ENCODE peak calls at places on chromosomes 16 and 17, in six cellular contexts. R is GM12891, X is heart left ventricle, H is uterus, W is A549, D is stomach. O is an unnamed sample.

GRCh38 chr17:20952183-20952582 is 90.6 kb downstream of the USP22 start:
- DNase-seq in R (no peak), H (no peak), D (no peak), X (no peak), W (no peak), O (no peak)

GRCh38 chr17:69819316-69820087 is 255.5 kb upstream of the KCNJ16 start:
- DNase-seq in W (no peak), H (no peak), R (no peak), X (no peak), D (no peak), O (no peak)

GRCh38 chr16:2530629-2531318 is 434 bp downstream of the CEMP1 start:
- DNase-seq in R (no peak), H (peak), W (no peak), X (peak), D (no peak), O (no peak)

GRCh38 chr16:9469512-9469911 is 378.1 kb downstream of the HAPSTR1 start:
- DNase-seq in H (no peak), D (no peak), X (no peak), W (peak), R (no peak), O (no peak)

GRCh38 chr16:59634951-59635350 is 900.8 kb upstream of the GOT2 start:
- DNase-seq in D (no peak), R (no peak), X (no peak), H (no peak), W (no peak), O (no peak)

GRCh38 chr17:82633343-82633742 is 14.9 kb downstream of the WDR45B start:
- DNase-seq in D (no peak), H (no peak), X (no peak), W (no peak), R (no peak), O (no peak)

GRCh38 chr17:53191878-53192277 is 630.8 kb upstream of the KIF2B start:
- DNase-seq in R (no peak), X (no peak), H (no peak), D (no peak), W (no peak), O (no peak)

GRCh38 chr17:29124135-29124930 is 55.9 kb downstream of the MYO18A start:
- DNase-seq in X (no peak), D (peak), W (peak), H (peak), R (peak), O (peak)

GRCh38 chr17:8175795-8176196 is 384 bp downstream of the TMEM107 start:
- DNase-seq in X (no peak), H (no peak), D (no peak), W (peak), R (no peak), O (no peak)

GRCh38 chr17:53168413-53168812 is 654.3 kb upstream of the KIF2B start:
- DNase-seq in D (no peak), H (no peak), R (no peak), W (no peak), X (no peak), O (no peak)

GRCh38 chr16:22161999-22162657 is at the start of gene SDR42E2:
- DNase-seq in D (peak), R (no peak), H (no peak), X (no peak), W (no peak), O (no peak)

GRCh38 chr17:76038050-76038449 is 10.9 kb upstream of the EVPL start:
- DNase-seq in D (no peak), R (no peak), W (no peak), H (no peak), X (no peak), O (no peak)

GRCh38 chr17:76735006-76735405 is 2.1 kb downstream of the SRSF2 start:
- DNase-seq in W (peak), R (no peak), H (no peak), D (no peak), X (no peak), O (peak)

DNA sequence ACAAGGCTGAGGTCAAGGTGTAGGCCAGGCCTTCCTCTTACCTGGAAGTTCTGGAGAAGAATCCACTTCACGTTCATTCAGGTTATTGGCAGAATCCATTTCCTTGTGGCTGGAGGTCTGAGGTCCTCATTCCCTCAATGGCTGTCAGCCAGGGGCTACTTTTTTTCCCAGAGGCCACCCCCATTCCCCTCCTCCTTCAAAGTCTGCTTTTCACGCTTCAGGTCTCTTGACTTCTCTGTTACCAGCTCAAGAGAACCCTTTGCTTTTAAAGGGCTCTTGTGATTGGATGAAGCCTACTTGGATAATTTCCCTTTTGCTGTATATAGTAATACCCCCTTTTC is 55.1 kb upstream of the LGALS9 start:
- DNase-seq in H (no peak), W (no peak), D (no peak), X (no peak), R (no peak), O (no peak)
- TF ChIP-seq POLR2A in H (no peak), W (no peak), D (no peak), X (no peak), R (no peak), O (no peak)

DNA sequence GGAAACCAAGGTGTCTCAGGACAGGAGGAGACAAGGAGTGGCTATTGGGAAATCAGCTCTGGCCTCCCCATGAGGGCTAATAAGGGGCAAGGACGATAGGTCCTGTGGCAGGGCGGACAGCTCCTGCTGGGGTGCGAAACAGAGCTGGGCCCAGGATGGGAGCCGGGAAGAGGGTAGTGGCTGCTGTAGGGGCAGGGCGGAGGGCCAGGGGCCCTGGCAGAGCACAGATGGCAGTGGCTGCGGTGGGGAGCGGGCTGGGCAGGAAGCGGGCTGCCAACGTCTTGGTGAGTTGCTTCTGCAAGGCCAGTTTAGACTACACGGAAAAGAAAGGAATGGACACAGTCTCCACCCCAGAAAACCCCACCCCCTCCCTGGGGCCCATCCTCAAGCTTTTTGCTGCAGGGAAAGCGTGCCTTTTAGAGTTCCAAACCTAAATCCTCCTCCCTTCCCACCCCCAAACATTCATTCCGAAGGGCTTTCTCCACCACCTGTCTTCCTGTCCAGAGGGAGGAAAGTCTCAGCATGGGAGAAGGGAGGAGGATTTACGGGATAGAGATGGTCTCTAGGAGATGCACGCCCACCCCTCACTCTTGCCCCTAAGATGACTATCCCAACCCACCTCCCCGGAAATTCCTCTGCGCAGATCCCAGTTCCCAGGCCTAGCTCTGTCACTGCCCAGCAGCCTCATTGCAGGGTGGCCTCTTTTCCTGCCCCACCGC is 7.1 kb downstream of the NKIRAS2 start:
- DNase-seq in X (no peak), D (no peak), R (no peak), W (no peak), H (no peak), O (no peak)
- TF ChIP-seq POLR2A in X (no peak), D (no peak), R (no peak), W (no peak), H (no peak), O (no peak)

GRCh38 chr17:2050871-2051387 is 4.0 kb upstream of the HIC1 start:
- DNase-seq in W (peak), X (no peak), R (no peak), D (peak), H (no peak), O (peak)

GRCh38 chr17:2048805-2049204 is 6.1 kb upstream of the HIC1 start:
- DNase-seq in D (no peak), H (no peak), R (no peak), X (no peak), W (no peak), O (no peak)

GRCh38 chr17:2050246-2050866 is 4.5 kb upstream of the HIC1 start:
- DNase-seq in D (peak), H (peak), X (no peak), R (no peak), W (peak), O (peak)

GRCh38 chr17:2047590-2047989 is 5.8 kb downstream of the OVCA2 start:
- DNase-seq in H (no peak), X (no peak), R (no peak), W (no peak), D (no peak), O (no peak)

GRCh38 chr17:2049333-2050245 is 5.3 kb upstream of the HIC1 start:
- DNase-seq in R (peak), X (peak), H (peak), D (peak), W (peak), O (peak)
- TF ChIP-seq POLR2A in R (no peak), X (no peak), H (no peak), D (no peak), W (peak), O (peak)

DNA sequence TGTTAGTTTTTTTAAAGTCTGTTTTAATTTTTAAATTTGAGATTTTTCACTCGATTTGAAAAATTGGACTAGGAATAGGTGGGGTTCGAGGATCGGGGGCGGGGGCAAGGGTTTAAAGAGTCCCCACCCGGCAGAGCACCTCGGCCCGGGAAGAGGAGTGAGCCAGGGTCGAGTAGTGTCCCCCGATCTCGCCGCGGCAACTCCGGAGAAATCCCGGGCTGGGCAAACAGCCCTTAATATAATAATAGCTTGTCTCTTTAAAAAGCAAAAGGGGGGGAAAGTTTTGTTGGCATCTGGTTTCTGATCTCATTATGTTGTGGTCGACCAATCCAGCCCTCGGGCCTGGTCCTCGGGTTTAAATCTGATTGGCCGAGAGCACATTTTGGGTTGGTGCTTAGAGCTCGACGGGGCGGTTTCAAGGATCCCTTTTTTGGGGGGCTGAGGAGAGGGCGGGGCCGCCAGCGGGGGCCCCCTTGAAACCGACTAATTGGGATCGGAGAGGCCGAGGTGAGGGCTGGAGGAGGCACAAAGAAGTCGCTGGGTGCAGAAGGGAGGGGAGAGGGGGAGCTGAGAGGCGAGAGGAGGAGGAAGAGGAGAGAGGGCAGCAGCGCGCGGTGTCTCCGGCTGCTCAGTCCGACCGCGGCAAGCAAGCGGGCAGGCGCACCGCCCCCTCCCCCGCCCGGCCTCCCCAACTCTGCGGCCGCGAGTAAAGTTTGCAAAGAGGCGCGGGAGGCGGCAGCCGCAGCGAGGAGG is at the start of gene FZD2:
- DNase-seq in W (peak), X (peak), D (peak), R (peak), H (peak), O (peak)
- TF ChIP-seq POLR2A in W (peak), X (peak), D (no peak), R (no peak), H (no peak), O (no peak)

GRCh38 chr16:83011939-83012338 is 385.2 kb downstream of the CDH13 start:
- DNase-seq in H (no peak), R (no peak), W (no peak), D (no peak), X (no peak), O (no peak)
- TF ChIP-seq POLR2A in H (no peak), R (no peak), W (no peak), D (no peak), X (no peak), O (no peak)

DNA sequence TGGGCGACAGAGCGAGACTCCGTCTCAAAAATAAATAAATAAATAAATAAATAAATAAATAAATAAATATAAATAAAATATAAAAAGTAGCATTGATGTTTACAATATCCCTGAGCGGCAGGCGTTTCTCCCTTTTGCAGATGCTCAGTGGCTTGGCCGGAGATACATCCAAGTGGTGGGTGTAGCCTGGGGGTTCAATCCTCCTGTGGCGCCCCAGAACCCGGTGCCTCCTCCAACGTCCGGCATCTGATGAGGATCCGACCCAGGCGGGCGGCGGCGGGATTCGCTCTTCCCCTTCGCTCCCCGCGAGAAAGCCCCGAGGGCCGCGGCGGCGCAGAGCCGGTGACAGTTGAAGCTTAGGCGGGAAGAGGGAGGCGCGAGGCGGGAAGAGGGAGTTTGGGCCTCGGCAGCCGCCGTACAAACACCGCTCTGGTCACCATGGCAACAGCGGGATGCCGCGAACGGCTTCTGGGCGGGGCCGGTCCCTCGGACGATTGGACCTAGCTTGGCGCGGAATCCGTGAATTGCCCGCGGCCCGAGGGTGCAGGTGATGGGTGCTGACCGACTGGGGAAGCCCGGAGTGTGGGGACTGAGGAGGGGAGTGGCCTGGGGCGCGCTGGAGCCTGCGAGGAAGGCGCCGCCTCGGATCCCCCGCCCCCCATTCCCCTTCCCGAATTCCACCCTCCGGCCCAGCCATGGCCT is 12.7 kb upstream of the ALDOA start:
- DNase-seq in W (peak), H (peak), D (peak), R (peak), X (peak), O (peak)
- TF ChIP-seq POLR2A in W (no peak), H (no peak), D (no peak), R (no peak), X (no peak), O (peak)

GRCh38 chr17:61507667-61508066 is 55.4 kb downstream of the TBX4 start:
- DNase-seq in R (no peak), W (no peak), H (no peak), X (no peak), D (no peak), O (no peak)
- TF ChIP-seq POLR2A in R (no peak), W (no peak), H (no peak), X (no peak), D (no peak), O (no peak)

GRCh38 chr16:30893744-30894539 is at the start of gene BCL7C:
- DNase-seq in W (peak), R (peak), H (peak), X (peak), D (peak), O (peak)

GRCh38 chr16:30894540-30895368 is 877 bp upstream of the BCL7C start:
- DNase-seq in X (no peak), W (no peak), H (no peak), R (no peak), D (no peak), O (no peak)

GRCh38 chr16:30896890-30897730 is 696 bp downstream of the CTF1 start:
- DNase-seq in X (peak), W (peak), D (peak), H (peak), R (peak), O (peak)

GRCh38 chr16:30895592-30896202 is 717 bp upstream of the CTF1 start:
- DNase-seq in R (no peak), W (peak), D (no peak), H (peak), X (no peak), O (no peak)

GRCh38 chr16:30896203-30896889 is at the start of gene CTF1:
- DNase-seq in W (no peak), R (no peak), H (peak), D (peak), X (peak), O (no peak)
- TF ChIP-seq POLR2A in W (no peak), R (no peak), H (peak), D (no peak), X (peak), O (no peak)

GRCh38 chr16:87895641-87896141 is 26.4 kb upstream of the SLC7A5 start:
- DNase-seq in W (no peak), X (no peak), H (no peak), R (peak), D (peak), O (no peak)
- TF ChIP-seq POLR2A in W (no peak), X (no peak), H (no peak), R (peak), D (no peak), O (no peak)

GRCh38 chr17:81346090-81346907 is 49.0 kb upstream of the BAHCC1 start:
- DNase-seq in W (peak), R (peak), D (peak), X (peak), H (peak), O (peak)
- TF ChIP-seq POLR2A in W (peak), R (no peak), D (no peak), X (peak), H (peak), O (no peak)

O was measured in erythroblast.